ENCODE peak calls at places on chromosomes 13 and 19, in seven cellular contexts. P is activated T-cell treated with anti-CD3 and anti-CD28 coated beads, Interleukin-2, amount 50 U/mL, for 72 hours; I is left lung; N is WTC11; G is PC-3; K is activated CD8-positive, alpha-beta T cell treated with anti-CD3 and anti-CD28 coated beads for 36 hours; R is stimulated activated memory B cell treated with anti-CD40 and anti-IgM and Interleukin-4, amounts not matched to agents 10 μg/mL and 1 μg/mL and 100 μg/mL, for 72 hours. Z is an unnamed sample.

GRCh38 chr19:40420766-40421467 is 4.9 kb downstream of the SERTAD1 start:
- ATAC-seq in I (peak), K (peak), R (peak), G (peak), P (peak), N (peak), Z (peak)

GRCh38 chr19:41548954-41549688 is 26.8 kb upstream of the CEACAM21 start:
- ATAC-seq in N (peak), P (peak), K (peak), I (peak), G (no peak), R (peak), Z (no peak)

GRCh38 chr19:37933965-37934364 is 27.0 kb downstream of the SIPA1L3 start:
- ATAC-seq in I (no peak), K (no peak), G (no peak), N (no peak), R (no peak), P (no peak), Z (peak)

GRCh38 chr19:1360818-1361461 is 22.8 kb upstream of the NDUFS7 start:
- ATAC-seq in N (peak), K (no peak), R (no peak), G (no peak), I (peak), P (no peak), Z (peak)

GRCh38 chr19:4807188-4807587 is 15.7 kb downstream of the FEM1A start:
- ATAC-seq in R (peak), N (no peak), P (no peak), K (no peak), I (peak), G (no peak), Z (no peak)

GRCh38 chr13:34833562-34834182 is 108.4 kb upstream of the NBEA start:
- ATAC-seq in N (peak), P (peak), K (no peak), G (peak), I (no peak), R (no peak), Z (peak)

GRCh38 chr19:52171321-52172169 is at the start of gene ZNF836:
- ATAC-seq in I (peak), P (peak), G (peak), K (peak), N (peak), R (peak), Z (peak)

GRCh38 chr13:89401209-89401810 is 1730.1 kb downstream of the SLITRK5 start:
- ATAC-seq in K (no peak), G (peak), N (no peak), P (no peak), I (peak), R (no peak), Z (no peak)

GRCh38 chr13:97281028-97281427 is 58.9 kb downstream of the MBNL2 start:
- ATAC-seq in G (no peak), K (no peak), R (no peak), N (no peak), P (no peak), I (no peak), Z (no peak)

GRCh38 chr13:93767917-93768422 is 541.4 kb downstream of the GPC6 start:
- ATAC-seq in K (no peak), N (no peak), P (no peak), G (no peak), I (no peak), R (no peak), Z (no peak)

GRCh38 chr19:6100284-6100915 is 9.9 kb downstream of the RFX2 start:
- ATAC-seq in N (no peak), G (no peak), I (peak), P (peak), R (peak), K (peak), Z (no peak)

GRCh38 chr19:1754651-1755466 is 1.6 kb downstream of the ONECUT3 start:
- ATAC-seq in G (no peak), R (no peak), K (no peak), P (no peak), N (peak), I (no peak), Z (no peak)

GRCh38 chr19:49591731-49592485 is 926 bp downstream of the PRR12 start:
- ATAC-seq in G (peak), P (no peak), I (no peak), R (no peak), N (no peak), K (no peak), Z (peak)

GRCh38 chr19:16428372-16429036 is 43.3 kb downstream of the EPS15L1 start:
- ATAC-seq in I (no peak), P (peak), N (no peak), K (no peak), R (no peak), G (no peak), Z (no peak)

GRCh38 chr19:5018224-5019015 is 49.5 kb downstream of the KDM4B start:
- ATAC-seq in R (no peak), K (no peak), G (peak), P (no peak), N (no peak), I (peak), Z (peak)

GRCh38 chr19:48551437-48552302 is at the start of gene SULT2B1:
- ATAC-seq in K (no peak), R (peak), I (peak), G (peak), N (no peak), P (no peak), Z (no peak)

GRCh38 chr19:56403261-56403660 is 871 bp upstream of the ZNF583 start:
- ATAC-seq in P (peak), K (no peak), N (no peak), G (no peak), R (peak), I (no peak), Z (no peak)

GRCh38 chr19:39870171-39870971 is 24.2 kb upstream of the FBL start:
- ATAC-seq in R (peak), I (no peak), N (peak), K (no peak), G (no peak), P (no peak), Z (no peak)

GRCh38 chr19:10191347-10191746 is 3.4 kb downstream of the DNMT1 start:
- ATAC-seq in R (no peak), I (no peak), N (no peak), P (no peak), K (no peak), G (no peak), Z (no peak)

GRCh38 chr13:30972888-30973377 is 40.5 kb downstream of the TEX26 start:
- ATAC-seq in N (no peak), I (peak), R (no peak), G (no peak), K (no peak), P (no peak), Z (peak)

GRCh38 chr13:21050288-21051197 is 10.8 kb downstream of the LATS2 start:
- ATAC-seq in N (no peak), G (no peak), I (no peak), R (peak), K (peak), P (peak), Z (no peak)

GRCh38 chr19:28437390-28438346 is 775.3 kb downstream of the UQCRFS1 start:
- ATAC-seq in P (no peak), I (peak), R (no peak), G (no peak), K (no peak), N (no peak), Z (no peak)

GRCh38 chr19:56132316-56132822 is 8.7 kb upstream of the ZNF444 start:
- ATAC-seq in P (no peak), I (peak), N (no peak), K (no peak), G (no peak), R (no peak), Z (peak)

GRCh38 chr13:79393564-79394249 is 12.3 kb downstream of the RBM26 start:
- ATAC-seq in N (peak), I (peak), G (peak), R (peak), P (peak), K (peak), Z (no peak)

GRCh38 chr19:54294539-54294938 is 13.6 kb upstream of the LILRB2 start:
- ATAC-seq in G (no peak), N (no peak), I (no peak), K (no peak), R (no peak), P (no peak), Z (no peak)

GRCh38 chr19:3753631-3754410 is 7.7 kb downstream of the APBA3 start:
- ATAC-seq in K (no peak), I (no peak), G (no peak), R (peak), P (no peak), N (no peak), Z (no peak)

GRCh38 chr13:110346661-110347067 is 39.6 kb downstream of the COL4A2 start:
- ATAC-seq in N (no peak), P (no peak), G (peak), I (no peak), K (no peak), R (no peak), Z (no peak)

GRCh38 chr19:18795540-18795939 is 4.4 kb upstream of the COMP start:
- ATAC-seq in R (peak), K (no peak), N (peak), I (peak), G (no peak), P (peak), Z (peak)

GRCh38 chr19:7647156-7647555 is 10.2 kb downstream of the STXBP2 start:
- ATAC-seq in N (no peak), I (no peak), G (no peak), P (no peak), R (no peak), K (no peak), Z (no peak)

GRCh38 chr13:94712287-94712811 is at the start of gene SOX21:
- ATAC-seq in P (peak), R (no peak), K (no peak), G (peak), N (peak), I (peak), Z (peak)

GRCh38 chr13:99293178-99293577 is 14.0 kb downstream of the GPR183 start:
- ATAC-seq in N (no peak), I (peak), R (no peak), P (no peak), K (no peak), G (no peak), Z (no peak)

GRCh38 chr19:53942001-53942786 is 20.5 kb upstream of the CACNG8 start:
- ATAC-seq in N (peak), K (peak), G (no peak), I (no peak), P (no peak), R (no peak), Z (no peak)

GRCh38 chr19:51272183-51272817 is 21.4 kb downstream of the SIGLECL1 start:
- ATAC-seq in K (peak), I (peak), R (no peak), N (peak), P (peak), G (peak), Z (no peak)

GRCh38 chr19:45445139-45445538 is 21.4 kb upstream of the ERCC1 start:
- ATAC-seq in G (no peak), R (no peak), P (no peak), K (no peak), I (no peak), N (no peak), Z (no peak)

GRCh38 chr13:44449999-44450821 is 76.6 kb downstream of the SERP2 start:
- ATAC-seq in G (peak), N (no peak), K (no peak), R (no peak), I (peak), P (no peak), Z (no peak)

GRCh38 chr19:40907968-40908735 is 26.1 kb upstream of the CYP2A7 start:
- ATAC-seq in G (no peak), I (peak), K (peak), R (no peak), N (peak), P (peak), Z (no peak)

GRCh38 chr13:26749285-26749684 is 11.3 kb downstream of the GPR12 start:
- ATAC-seq in I (no peak), K (peak), P (no peak), N (no peak), R (no peak), G (no peak), Z (no peak)

GRCh38 chr13:33776510-33776909 is 41.4 kb upstream of the RFC3 start:
- ATAC-seq in K (no peak), I (no peak), R (no peak), P (no peak), G (no peak), N (no peak), Z (no peak)

GRCh38 chr19:21603431-21604153 is 98.2 kb downstream of the ZNF429 start:
- ATAC-seq in K (peak), N (peak), P (no peak), R (no peak), G (peak), I (no peak), Z (peak)

GRCh38 chr13:33289966-33290365 is 4.4 kb upstream of the STARD13 start:
- ATAC-seq in K (no peak), G (no peak), R (no peak), I (peak), N (no peak), P (no peak), Z (peak)